ENCODE peak calls at places on chromosomes 4 and X, in six cellular contexts. One of them, this sample, is unnamed.

GRCh38 chrX:154366666-154367055 is 7.8 kb downstream of the FLNA start:
- DNase-seq in fibroblast of pulmonary artery: no peak
- DNase-seq in glutamatergic neuron: no peak
- DNase-seq in cardiac fibroblast: no peak
- DNase-seq in cardiac muscle cell: no peak
- DNase-seq in AG10803: peak; percentile 34
- DNase-seq in this sample: no peak

GRCh38 chr4:184441461-184442392 is 32.6 kb downstream of the IRF2 start:
- DNase-seq in fibroblast of pulmonary artery: peak; percentile 44
- DNase-seq in cardiac muscle cell: no peak
- DNase-seq in AG10803: peak; percentile 37
- DNase-seq in cardiac fibroblast: peak; percentile 51
- DNase-seq in glutamatergic neuron: no peak
- DNase-seq in this sample: no peak

GRCh38 chr4:3040447-3041191 is 33.7 kb downstream of the HTT-AS start:
- DNase-seq in glutamatergic neuron: no peak
- DNase-seq in cardiac fibroblast: no peak
- DNase-seq in fibroblast of pulmonary artery: no peak
- DNase-seq in cardiac muscle cell: no peak
- DNase-seq in AG10803: no peak
- DNase-seq in this sample: no peak

GRCh38 chrX:134460861-134461218 is 875 bp downstream of the HPRT1 start:
- DNase-seq in cardiac muscle cell: peak; percentile 31
- DNase-seq in fibroblast of pulmonary artery: no peak
- DNase-seq in glutamatergic neuron: no peak
- DNase-seq in cardiac fibroblast: peak; percentile 6
- DNase-seq in AG10803: peak; percentile 3
- DNase-seq in this sample: peak; percentile 23

GRCh38 chrX:71216446-71216845 is 6.6 kb upstream of the GJB1 start:
- DNase-seq in glutamatergic neuron: no peak
- DNase-seq in AG10803: no peak
- DNase-seq in cardiac fibroblast: no peak
- DNase-seq in cardiac muscle cell: no peak
- DNase-seq in fibroblast of pulmonary artery: peak; percentile 4
- DNase-seq in this sample: no peak

GRCh38 chr4:188428935-188429334 is 289.7 kb downstream of the TRIML1 start:
- DNase-seq in cardiac fibroblast: peak; percentile 37
- DNase-seq in AG10803: no peak
- DNase-seq in glutamatergic neuron: no peak
- DNase-seq in fibroblast of pulmonary artery: peak; percentile 16
- DNase-seq in cardiac muscle cell: no peak
- DNase-seq in this sample: peak; percentile 71

GRCh38 chr4:95219109-95219508 is 329.7 kb downstream of the UNC5C start:
- DNase-seq in glutamatergic neuron: no peak
- DNase-seq in fibroblast of pulmonary artery: peak; percentile 40
- DNase-seq in cardiac fibroblast: peak; percentile 33
- DNase-seq in cardiac muscle cell: no peak
- DNase-seq in AG10803: peak; percentile 39
- DNase-seq in this sample: peak; percentile 5

GRCh38 chr4:88604978-88605678 is 12.8 kb downstream of the HERC3 start:
- DNase-seq in AG10803: no peak
- DNase-seq in glutamatergic neuron: no peak
- DNase-seq in cardiac muscle cell: no peak
- DNase-seq in cardiac fibroblast: no peak
- DNase-seq in fibroblast of pulmonary artery: no peak
- DNase-seq in this sample: no peak

GRCh38 chrX:19924285-19924684 is 36.9 kb upstream of the SH3KBP1 start:
- DNase-seq in cardiac muscle cell: no peak
- DNase-seq in cardiac fibroblast: peak; percentile 32
- DNase-seq in fibroblast of pulmonary artery: no peak
- DNase-seq in glutamatergic neuron: no peak
- DNase-seq in AG10803: peak; percentile 9
- DNase-seq in this sample: no peak

GRCh38 chr4:20422398-20422797 is 170.7 kb downstream of the SLIT2 start:
- DNase-seq in cardiac muscle cell: peak; percentile 63
- DNase-seq in glutamatergic neuron: peak; percentile 57
- DNase-seq in AG10803: peak; percentile 49
- DNase-seq in fibroblast of pulmonary artery: peak; percentile 80
- DNase-seq in cardiac fibroblast: peak; percentile 73
- DNase-seq in this sample: peak; percentile 66

GRCh38 chr4:145827885-145828284 is 110.7 kb downstream of the ZNF827 start:
- DNase-seq in cardiac fibroblast: no peak
- DNase-seq in cardiac muscle cell: no peak
- DNase-seq in fibroblast of pulmonary artery: no peak
- DNase-seq in AG10803: no peak
- DNase-seq in glutamatergic neuron: no peak
- DNase-seq in this sample: no peak

GRCh38 chr4:6935961-6936360 is 26.3 kb downstream of the TBC1D14 start:
- DNase-seq in cardiac fibroblast: no peak
- DNase-seq in AG10803: no peak
- DNase-seq in glutamatergic neuron: no peak
- DNase-seq in cardiac muscle cell: no peak
- DNase-seq in fibroblast of pulmonary artery: no peak
- DNase-seq in this sample: no peak

GRCh38 chr4:25662306-25662705 is 6.7 kb downstream of the SLC34A2 start:
- DNase-seq in cardiac fibroblast: no peak
- DNase-seq in fibroblast of pulmonary artery: no peak
- DNase-seq in cardiac muscle cell: no peak
- DNase-seq in AG10803: no peak
- DNase-seq in glutamatergic neuron: no peak
- DNase-seq in this sample: no peak

GRCh38 chr4:155762351-155762750 is 3.5 kb downstream of the GUCY1B1 start:
- DNase-seq in AG10803: peak; percentile 23
- DNase-seq in cardiac fibroblast: peak; percentile 18
- DNase-seq in fibroblast of pulmonary artery: no peak
- DNase-seq in glutamatergic neuron: no peak
- DNase-seq in cardiac muscle cell: no peak
- DNase-seq in this sample: no peak

GRCh38 chr4:128355301-128355700 is 67.7 kb upstream of the PGRMC2 start:
- DNase-seq in cardiac muscle cell: no peak
- DNase-seq in cardiac fibroblast: no peak
- DNase-seq in fibroblast of pulmonary artery: no peak
- DNase-seq in glutamatergic neuron: no peak
- DNase-seq in AG10803: peak; percentile 58
- DNase-seq in this sample: no peak

GRCh38 chr4:182883351-182883750 is 33.8 kb downstream of the DCTD start:
- DNase-seq in cardiac fibroblast: no peak
- DNase-seq in AG10803: no peak
- DNase-seq in cardiac muscle cell: no peak
- DNase-seq in fibroblast of pulmonary artery: no peak
- DNase-seq in glutamatergic neuron: no peak
- DNase-seq in this sample: no peak

GRCh38 chr4:94889961-94890360 is 132.2 kb downstream of the BMPR1B start:
- DNase-seq in cardiac muscle cell: no peak
- DNase-seq in glutamatergic neuron: no peak
- DNase-seq in AG10803: peak; percentile 90
- DNase-seq in fibroblast of pulmonary artery: peak; percentile 54
- DNase-seq in cardiac fibroblast: peak; percentile 90
- DNase-seq in this sample: peak; percentile 50

GRCh38 chrX:71098951-71099506 is 3.4 kb downstream of the FOXO4 start:
- DNase-seq in cardiac fibroblast: no peak
- DNase-seq in glutamatergic neuron: no peak
- DNase-seq in fibroblast of pulmonary artery: no peak
- DNase-seq in AG10803: no peak
- DNase-seq in cardiac muscle cell: no peak
- DNase-seq in this sample: no peak

GRCh38 chr4:38154251-38154650 is 194.1 kb downstream of the PTTG2 start:
- DNase-seq in AG10803: no peak
- DNase-seq in fibroblast of pulmonary artery: no peak
- DNase-seq in glutamatergic neuron: no peak
- DNase-seq in cardiac fibroblast: no peak
- DNase-seq in cardiac muscle cell: peak; percentile 12
- DNase-seq in this sample: no peak

DNA sequence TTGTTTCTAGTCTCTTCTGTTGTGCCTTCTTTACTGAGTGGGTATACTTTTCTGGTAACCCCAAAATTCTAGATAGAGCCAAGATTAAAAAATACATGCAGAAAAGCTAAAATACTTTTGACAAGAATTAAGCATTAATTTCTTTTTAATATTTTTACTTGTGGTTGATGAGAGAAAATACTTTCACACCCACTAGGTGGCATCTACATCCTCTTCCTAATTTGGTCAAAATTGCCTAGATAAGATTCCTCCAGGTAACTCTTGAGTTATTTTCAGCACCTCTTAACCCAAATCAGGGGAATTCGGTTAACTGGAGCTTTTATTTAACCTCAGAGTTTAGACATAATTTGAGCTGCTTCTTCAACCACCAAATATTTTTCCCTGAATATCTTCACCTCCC is 28.4 kb upstream of the COX7B2 start:
- DNase-seq in fibroblast of pulmonary artery: peak; percentile 18
- DNase-seq in cardiac muscle cell: no peak
- DNase-seq in glutamatergic neuron: no peak
- DNase-seq in AG10803: no peak
- DNase-seq in cardiac fibroblast: peak; percentile 2
- DNase-seq in this sample: peak; percentile 22
- TF ChIP-seq CTCF in fibroblast of pulmonary artery: peak; percentile 32
- TF ChIP-seq CTCF in cardiac muscle cell: peak; percentile 26
- TF ChIP-seq CTCF in glutamatergic neuron: peak; percentile 50
- TF ChIP-seq CTCF in AG10803: no peak
- TF ChIP-seq CTCF in cardiac fibroblast: peak; percentile 35
- TF ChIP-seq CTCF in this sample: no peak

GRCh38 chr4:1126506-1126905 is 13.1 kb upstream of the RNF212 start:
- DNase-seq in cardiac muscle cell: no peak
- DNase-seq in AG10803: peak; percentile 46
- DNase-seq in fibroblast of pulmonary artery: peak; percentile 12
- DNase-seq in cardiac fibroblast: peak; percentile 18
- DNase-seq in glutamatergic neuron: no peak
- DNase-seq in this sample: no peak
- TF ChIP-seq CTCF in cardiac muscle cell: no peak
- TF ChIP-seq CTCF in AG10803: peak; percentile 18
- TF ChIP-seq CTCF in fibroblast of pulmonary artery: no peak
- TF ChIP-seq CTCF in cardiac fibroblast: no peak
- TF ChIP-seq CTCF in glutamatergic neuron: no peak
- TF ChIP-seq CTCF in this sample: no peak

GRCh38 chr4:112523764-112524505 is 8.0 kb upstream of the NEUROG2 start:
- DNase-seq in fibroblast of pulmonary artery: peak; percentile 35
- DNase-seq in cardiac fibroblast: peak; percentile 27
- DNase-seq in glutamatergic neuron: peak; percentile 90
- DNase-seq in cardiac muscle cell: peak; percentile 87
- DNase-seq in AG10803: no peak
- DNase-seq in this sample: peak; percentile 62
- TF ChIP-seq CTCF in fibroblast of pulmonary artery: peak; percentile 40
- TF ChIP-seq CTCF in cardiac fibroblast: peak; percentile 46
- TF ChIP-seq CTCF in glutamatergic neuron: peak; percentile 93
- TF ChIP-seq CTCF in cardiac muscle cell: peak; percentile 72
- TF ChIP-seq CTCF in AG10803: peak; percentile 47
- TF ChIP-seq CTCF in this sample: peak; percentile 87

DNA sequence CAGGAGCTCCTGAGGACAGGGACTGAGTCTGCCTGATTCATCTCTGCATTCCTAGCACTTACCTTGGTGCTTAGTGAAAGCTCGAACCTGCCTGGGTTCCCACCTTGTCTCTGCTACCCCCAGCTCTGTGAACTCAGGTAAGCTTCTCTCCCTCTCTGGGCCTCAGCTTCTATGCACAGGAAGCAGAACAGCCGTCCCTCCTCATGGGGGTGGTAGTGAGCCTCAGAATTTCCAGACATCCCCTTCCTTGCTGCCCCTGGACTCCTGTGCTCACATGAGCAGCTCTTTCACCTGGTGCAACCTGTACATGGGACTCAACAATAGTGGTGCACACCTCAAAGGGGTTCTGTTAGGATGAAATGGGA is 50.8 kb downstream of the HTRA3 start:
- DNase-seq in cardiac muscle cell: no peak
- DNase-seq in AG10803: no peak
- DNase-seq in glutamatergic neuron: no peak
- DNase-seq in fibroblast of pulmonary artery: no peak
- DNase-seq in cardiac fibroblast: no peak
- DNase-seq in this sample: peak; percentile 41
- TF ChIP-seq CTCF in cardiac muscle cell: peak; percentile 17
- TF ChIP-seq CTCF in AG10803: peak; percentile 4
- TF ChIP-seq CTCF in glutamatergic neuron: no peak
- TF ChIP-seq CTCF in fibroblast of pulmonary artery: peak; percentile 26
- TF ChIP-seq CTCF in cardiac fibroblast: no peak
- TF ChIP-seq CTCF in this sample: no peak

GRCh38 chr4:99617374-99617773 is 40.3 kb downstream of the C4orf54 start:
- DNase-seq in cardiac muscle cell: no peak
- DNase-seq in glutamatergic neuron: no peak
- DNase-seq in fibroblast of pulmonary artery: no peak
- DNase-seq in AG10803: no peak
- DNase-seq in cardiac fibroblast: no peak
- DNase-seq in this sample: peak; percentile 53
- TF ChIP-seq CTCF in cardiac muscle cell: no peak
- TF ChIP-seq CTCF in glutamatergic neuron: no peak
- TF ChIP-seq CTCF in fibroblast of pulmonary artery: no peak
- TF ChIP-seq CTCF in AG10803: no peak
- TF ChIP-seq CTCF in cardiac fibroblast: no peak
- TF ChIP-seq CTCF in this sample: no peak

GRCh38 chr4:69830529-69831269 is 29.2 kb downstream of the SULT1E1 start:
- DNase-seq in fibroblast of pulmonary artery: peak; percentile 77
- DNase-seq in cardiac fibroblast: peak; percentile 49
- DNase-seq in AG10803: peak; percentile 1
- DNase-seq in cardiac muscle cell: no peak
- DNase-seq in glutamatergic neuron: no peak
- DNase-seq in this sample: peak; percentile 26
- TF ChIP-seq CTCF in fibroblast of pulmonary artery: peak; percentile 30
- TF ChIP-seq CTCF in cardiac fibroblast: no peak
- TF ChIP-seq CTCF in AG10803: no peak
- TF ChIP-seq CTCF in cardiac muscle cell: peak; percentile 17
- TF ChIP-seq CTCF in glutamatergic neuron: no peak
- TF ChIP-seq CTCF in this sample: no peak